ENCODE peak calls at places on chromosomes 13 and 19, in six cellular contexts. G is activated T-cell treated with anti-CD3 and anti-CD28 coated beads, Interleukin-2, amount 50 U/mL, for 72 hours; M is GM12891; I is brain microvascular endothelial cell; X is midbrain; J is small intestine. P is an unnamed sample.

GRCh38 chr13:92682832-92683517 is 543.6 kb upstream of the GPC6 start:
- DNase-seq in I (no peak), J (no peak), X (no peak), G (no peak), M (no peak), P (no peak)

GRCh38 chr13:44191504-44192171 is 182.0 kb upstream of the SERP2 start:
- DNase-seq in G (peak; percentile 30), M (no peak), J (peak; percentile 53), I (peak; percentile 68), X (peak; percentile 80), P (peak; percentile 67)

GRCh38 chr13:32316030-32316344 is 679 bp downstream of the BRCA2 start:
- DNase-seq in M (peak; percentile 11), I (no peak), J (no peak), G (no peak), X (no peak), P (no peak)

GRCh38 chr19:28966737-28967401 is 246.1 kb downstream of the UQCRFS1 start:
- DNase-seq in M (no peak), G (no peak), X (no peak), J (no peak), I (peak; percentile 5), P (no peak)

GRCh38 chr19:33429891-33430673 is 56.6 kb downstream of the CEBPG start:
- DNase-seq in J (no peak), M (no peak), I (no peak), X (no peak), G (peak; percentile 8), P (no peak)

GRCh38 chr13:95569966-95570365 is 17.4 kb downstream of the CLDN10 start:
- DNase-seq in X (no peak), J (no peak), G (no peak), I (no peak), M (no peak), P (no peak)

GRCh38 chr13:105804561-105805190 is 730.8 kb downstream of the EFNB2 start:
- DNase-seq in J (peak; percentile 43), M (no peak), X (no peak), G (no peak), I (peak; percentile 76), P (peak; percentile 48)

GRCh38 chr13:28867564-28867963 is 47.4 kb downstream of the MTUS2 start:
- DNase-seq in X (no peak), G (no peak), J (no peak), M (no peak), I (no peak), P (no peak)